ENCODE peak calls at places on chromosome 5, in nine cellular contexts. D is hepatocyte, P is fibroblast of mammary gland, E is cardiac fibroblast, O is endothelial cell of umbilical vein, H is IMR-90, V is endodermal cell, X is fibroblast of the aortic adventitia, Q is uterus. Y is an unnamed sample.

GRCh38 chr5:6736106-6736505 is 22.9 kb downstream of the TENT4A start:
- DNase-seq in D (no peak), P (no peak), E (no peak), O (no peak), H (no peak), V (no peak), X (no peak), Q (no peak), Y (no peak)

GRCh38 chr5:132674671-132675506 is 1.1 kb downstream of the IL4 start:
- DNase-seq in D (peak), P (peak), E (peak), O (peak), H (peak), V (peak), X (peak), Q (no peak), Y (peak)

GRCh38 chr5:134609232-134609851 is 23.3 kb downstream of the SAR1B start:
- DNase-seq in D (peak), P (no peak), E (no peak), O (no peak), H (no peak), V (no peak), X (no peak), Q (no peak), Y (no peak)

GRCh38 chr5:88732181-88732633 is 150.8 kb downstream of the MEF2C start:
- DNase-seq in D (no peak), P (peak), E (peak), O (no peak), H (no peak), V (no peak), X (peak), Q (peak), Y (peak)

GRCh38 chr5:115774684-115775083 is 41.8 kb downstream of the CDO1 start:
- DNase-seq in D (no peak), P (peak), E (no peak), O (no peak), H (no peak), V (no peak), X (peak), Q (no peak), Y (no peak)

GRCh38 chr5:136563489-136563888 is 198.1 kb upstream of the TRPC7 start:
- DNase-seq in D (no peak), P (no peak), E (no peak), O (no peak), H (no peak), V (peak), X (no peak), Q (no peak), Y (no peak)

GRCh38 chr5:141691286-141691866 is 9.3 kb upstream of the ARAP3 start:
- DNase-seq in D (no peak), P (no peak), E (no peak), O (no peak), H (no peak), V (no peak), X (no peak), Q (no peak), Y (no peak)

GRCh38 chr5:139574641-139575312 is 13.6 kb downstream of the UBE2D2 start:
- DNase-seq in D (peak), P (peak), E (peak), O (peak), H (peak), V (no peak), X (peak), Q (no peak), Y (peak)

GRCh38 chr5:51495672-51496071 is 112.4 kb downstream of the ISL1 start:
- DNase-seq in D (peak), P (no peak), E (peak), O (peak), H (peak), V (no peak), X (peak), Q (no peak), Y (peak)

GRCh38 chr5:135944967-135945560 is 9.7 kb downstream of the LECT2 start:
- DNase-seq in D (peak), P (peak), E (peak), O (peak), H (peak), V (peak), X (peak), Q (peak), Y (peak)

GRCh38 chr5:142192799-142193428 is 84.3 kb downstream of the NDFIP1 start:
- DNase-seq in D (no peak), P (no peak), E (no peak), O (no peak), H (no peak), V (no peak), X (no peak), Q (peak), Y (no peak)

GRCh38 chr5:14809369-14810144 is 62.0 kb downstream of the ANKH start:
- DNase-seq in D (no peak), P (peak), E (peak), O (peak), H (peak), V (no peak), X (peak), Q (no peak), Y (peak)

GRCh38 chr5:139392324-139392677 is 2.6 kb upstream of the MZB1 start:
- DNase-seq in D (no peak), P (no peak), E (no peak), O (no peak), H (no peak), V (no peak), X (no peak), Q (no peak), Y (no peak)

GRCh38 chr5:90367879-90368278 is 41.7 kb downstream of the CETN3 start:
- DNase-seq in D (no peak), P (no peak), E (no peak), O (no peak), H (no peak), V (no peak), X (no peak), Q (no peak), Y (no peak)

GRCh38 chr5:1725641-1726468 is 73.8 kb downstream of the MRPL36 start:
- DNase-seq in D (no peak), P (no peak), E (no peak), O (no peak), H (no peak), V (peak), X (no peak), Q (no peak), Y (no peak)

GRCh38 chr5:87949665-87950640 is 318.7 kb downstream of the TMEM161B start:
- DNase-seq in D (no peak), P (no peak), E (no peak), O (no peak), H (no peak), V (no peak), X (no peak), Q (no peak), Y (no peak)

GRCh38 chr5:126676195-126676624 is 75.5 kb downstream of the PHAX start:
- DNase-seq in D (peak), P (peak), E (peak), O (peak), H (peak), V (peak), X (peak), Q (peak), Y (peak)

GRCh38 chr5:10489810-10490426 is 48.2 kb downstream of the ROPN1L start:
- DNase-seq in D (no peak), P (peak), E (peak), O (peak), H (peak), V (no peak), X (peak), Q (no peak), Y (no peak)

GRCh38 chr5:168006473-168007130 is 284.8 kb upstream of the WWC1 start:
- DNase-seq in D (peak), P (no peak), E (peak), O (no peak), H (peak), V (no peak), X (no peak), Q (no peak), Y (no peak)

GRCh38 chr5:100840364-100840763 is 62.7 kb downstream of the ST8SIA4 start:
- DNase-seq in D (no peak), P (peak), E (peak), O (peak), H (peak), V (no peak), X (peak), Q (no peak), Y (no peak)

GRCh38 chr5:144191998-144192397 is 21.3 kb downstream of the KCTD16 start:
- DNase-seq in D (peak), P (peak), E (peak), O (peak), H (peak), V (no peak), X (peak), Q (no peak), Y (no peak)

GRCh38 chr5:140556438-140556837 is 835 bp downstream of the SRA1 start:
- DNase-seq in D (no peak), P (peak), E (peak), O (peak), H (peak), V (no peak), X (peak), Q (no peak), Y (no peak)

GRCh38 chr5:151592855-151593408 is 1.8 kb upstream of the FAT2 start:
- DNase-seq in D (peak), P (no peak), E (no peak), O (no peak), H (no peak), V (no peak), X (no peak), Q (no peak), Y (no peak)

GRCh38 chr5:104370523-104370922 is 807.9 kb upstream of the NUDT12 start:
- DNase-seq in D (no peak), P (no peak), E (peak), O (peak), H (no peak), V (no peak), X (no peak), Q (no peak), Y (no peak)

GRCh38 chr5:161287436-161287835 is 259.1 kb downstream of the GABRB2 start:
- DNase-seq in D (no peak), P (no peak), E (no peak), O (no peak), H (no peak), V (no peak), X (no peak), Q (no peak), Y (no peak)

GRCh38 chr5:53091304-53091703 is 18.3 kb downstream of the MOCS2 start:
- DNase-seq in D (no peak), P (peak), E (peak), O (peak), H (peak), V (no peak), X (peak), Q (no peak), Y (peak)
- TF ChIP-seq CTCF in D (no peak), P (peak), E (peak), O (no peak), H (no peak), V (no peak), X (no peak), Q (no peak), Y (peak)

GRCh38 chr5:81212211-81212687 is 20.9 kb upstream of the CKMT2 start:
- DNase-seq in D (peak), P (no peak), E (no peak), O (no peak), H (no peak), V (no peak), X (no peak), Q (no peak), Y (no peak)
- H3K4me3 ChIP-seq in D (no peak), P (no peak), E (no peak), O (no peak), H (no peak), V (no peak), X (no peak), Q (no peak), Y (no peak)

DNA sequence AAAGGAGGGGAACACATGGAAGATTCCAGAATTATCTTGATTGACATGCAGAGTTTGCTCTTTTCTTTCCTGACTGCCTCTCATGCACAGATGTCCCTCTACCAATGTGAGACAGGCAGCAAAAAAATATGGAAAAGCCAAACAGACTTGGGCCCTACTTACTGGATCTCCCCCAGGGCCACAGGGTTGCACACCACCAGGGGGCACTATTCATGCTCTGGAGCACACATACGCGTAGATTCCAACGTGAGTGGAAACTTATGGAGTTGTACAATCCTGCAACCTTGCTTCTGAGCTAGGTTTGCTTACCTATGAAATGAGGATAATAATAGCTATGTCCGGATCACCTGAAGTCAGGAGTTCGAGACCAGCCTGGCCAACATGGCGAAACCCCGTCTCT is 319.5 kb downstream of the ARHGEF28 start:
- DNase-seq in D (no peak), P (no peak), E (no peak), O (no peak), H (no peak), V (peak), X (no peak), Q (no peak), Y (no peak)
- TF ChIP-seq CTCF in D (peak), P (peak), E (peak), O (peak), H (no peak), V (peak), X (no peak), Q (no peak), Y (peak)

DNA sequence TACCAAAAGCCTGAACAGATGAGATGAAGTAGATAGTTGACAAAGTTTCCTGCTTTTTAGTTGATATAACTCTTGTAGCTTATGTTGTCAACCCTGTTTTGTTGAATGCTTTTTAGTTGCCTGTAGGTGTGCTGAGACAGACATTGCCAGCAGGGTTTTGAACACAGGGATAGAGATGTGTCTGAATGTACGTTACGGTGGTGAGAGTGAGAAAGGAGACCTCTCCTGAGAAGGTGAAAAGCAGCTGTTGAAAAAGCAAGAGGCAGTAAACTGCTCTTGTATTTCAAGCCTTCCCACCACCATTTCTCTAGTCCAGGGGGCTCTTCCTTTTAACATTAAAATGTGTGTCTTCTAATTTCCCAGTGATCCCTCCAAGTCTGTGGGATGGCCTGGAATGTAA is 14.7 kb downstream of the DNAJC21 start:
- DNase-seq in D (no peak), P (no peak), E (no peak), O (no peak), H (no peak), V (no peak), X (no peak), Q (no peak), Y (no peak)
- H3K4me3 ChIP-seq in D (no peak), P (no peak), E (no peak), O (no peak), H (no peak), V (no peak), X (no peak), Q (no peak), Y (no peak)